ENCODE peak calls at places on chromosomes 7 and 10, in nine cellular contexts. I is choroid plexus epithelial cell; R is Daoy; F is stromal cell of bone marrow; Z is right atrium auricular region; M is putamen; S is mesendoderm; N is mesothelial cell of epicardium; V is activated CD4-positive, alpha-beta T cell treated with anti-CD3 and anti-CD28 coated beads for 36 hours. O is an unnamed sample.

GRCh38 chr10:24900888-24901685 is 51.3 kb downstream of the PRTFDC1 start:
- DNase-seq in I (peak), R (no peak), F (no peak), Z (no peak), M (peak), S (no peak), N (no peak), V (no peak), O (no peak)

GRCh38 chr10:133308431-133309110 is at the start of the genes TUBGCP2 and ZNF511:
- DNase-seq in I (peak), R (peak), F (peak), Z (peak), M (peak), S (peak), N (peak), V (peak), O (peak)

GRCh38 chr10:125928928-125929585 is 32.7 kb downstream of the FANK1 start:
- DNase-seq in I (no peak), R (no peak), F (no peak), Z (no peak), M (no peak), S (no peak), N (no peak), V (no peak), O (no peak)

GRCh38 chr10:4538016-4538415 is 288.0 kb upstream of the AKR1E2 start:
- DNase-seq in I (no peak), R (no peak), F (no peak), Z (no peak), M (no peak), S (no peak), N (no peak), V (no peak), O (no peak)

GRCh38 chr10:20877554-20877953 is 19.6 kb downstream of the NEBL start:
- DNase-seq in I (no peak), R (no peak), F (no peak), Z (no peak), M (no peak), S (no peak), N (no peak), V (no peak), O (no peak)

GRCh38 chr10:113620486-113620885 is 43.4 kb downstream of the NRAP start:
- DNase-seq in I (no peak), R (no peak), F (no peak), Z (no peak), M (no peak), S (no peak), N (no peak), V (no peak), O (no peak)

GRCh38 chr7:44286182-44286617 is 39.2 kb downstream of the CAMK2B start:
- DNase-seq in I (no peak), R (no peak), F (no peak), Z (no peak), M (no peak), S (peak), N (peak), V (peak), O (peak)

GRCh38 chr7:112533591-112533990 is 52.8 kb downstream of the LSMEM1 start:
- DNase-seq in I (peak), R (no peak), F (no peak), Z (no peak), M (no peak), S (no peak), N (no peak), V (no peak), O (no peak)

GRCh38 chr7:102227371-102227770 is 59.3 kb upstream of the SH2B2 start:
- DNase-seq in I (no peak), R (no peak), F (no peak), Z (no peak), M (no peak), S (no peak), N (no peak), V (no peak), O (no peak)

GRCh38 chr10:29998142-29998808 is 61.1 kb downstream of the JCAD start:
- DNase-seq in I (peak), R (peak), F (peak), Z (peak), M (peak), S (peak), N (peak), V (peak), O (peak)

GRCh38 chr10:5466451-5466996 is 32.8 kb downstream of the CALML5 start:
- DNase-seq in I (peak), R (peak), F (no peak), Z (no peak), M (no peak), S (peak), N (peak), V (no peak), O (peak)

GRCh38 chr7:133742709-133743538 is 384.2 kb upstream of the LRGUK start:
- DNase-seq in I (peak), R (peak), F (peak), Z (no peak), M (no peak), S (peak), N (no peak), V (no peak), O (no peak)

GRCh38 chr7:135258585-135258984 is 24.9 kb downstream of the STRA8 start:
- DNase-seq in I (no peak), R (no peak), F (no peak), Z (no peak), M (no peak), S (no peak), N (no peak), V (no peak), O (no peak)

GRCh38 chr7:11969627-11970026 is 137.6 kb upstream of the THSD7A start:
- DNase-seq in I (no peak), R (no peak), F (no peak), Z (no peak), M (no peak), S (peak), N (no peak), V (no peak), O (no peak)

GRCh38 chr7:31663072-31663471 is 23.9 kb upstream of the PPP1R17 start:
- DNase-seq in I (no peak), R (peak), F (no peak), Z (no peak), M (no peak), S (peak), N (no peak), V (no peak), O (peak)

GRCh38 chr7:128937647-128938523 is at the start of gene IRF5:
- DNase-seq in I (no peak), R (peak), F (no peak), Z (no peak), M (no peak), S (no peak), N (no peak), V (peak), O (peak)

GRCh38 chr10:74871595-74872382 is 45.4 kb downstream of the KAT6B start:
- DNase-seq in I (no peak), R (no peak), F (no peak), Z (no peak), M (peak), S (no peak), N (no peak), V (peak), O (no peak)

GRCh38 chr7:6409991-6410693 is 37.6 kb downstream of the DAGLB start:
- DNase-seq in I (no peak), R (no peak), F (no peak), Z (no peak), M (no peak), S (no peak), N (no peak), V (no peak), O (peak)

GRCh38 chr7:89757910-89758309 is 396.4 kb upstream of the STEAP1 start:
- DNase-seq in I (no peak), R (no peak), F (no peak), Z (no peak), M (no peak), S (no peak), N (no peak), V (no peak), O (no peak)

GRCh38 chr7:126856691-126857291 is 395.9 kb downstream of the GRM8 start:
- DNase-seq in I (peak), R (no peak), F (no peak), Z (no peak), M (no peak), S (peak), N (no peak), V (no peak), O (peak)

GRCh38 chr10:97361050-97361901 is 26.7 kb upstream of the FRAT2 start:
- DNase-seq in I (no peak), R (no peak), F (no peak), Z (no peak), M (no peak), S (no peak), N (no peak), V (no peak), O (no peak)

O was measured in H7.